ENCODE peak calls at places on chromosomes 6 and 20, in ten cellular contexts. One of them, this sample, is unnamed.

GRCh38 chr20:4925842-4926530 is 75.3 kb downstream of the SLC23A2 start:
- DNase-seq in A673: peak; percentile 62
- DNase-seq in heart right ventricle: peak; percentile 78
- DNase-seq in epithelial cell of esophagus: peak; percentile 85
- DNase-seq in colonic mucosa: peak; percentile 72
- DNase-seq in astrocyte of the spinal cord: peak; percentile 89
- DNase-seq in GM12865: no peak
- DNase-seq in cardiac muscle cell: no peak
- DNase-seq in psoas muscle: peak; percentile 64
- DNase-seq in cardiac fibroblast: peak; percentile 87
- DNase-seq in this sample: peak; percentile 93

GRCh38 chr6:15058200-15059070 is 187.4 kb upstream of the JARID2 start:
- DNase-seq in epithelial cell of esophagus: no peak
- DNase-seq in A673: no peak
- DNase-seq in cardiac muscle cell: no peak
- DNase-seq in cardiac fibroblast: no peak
- DNase-seq in heart right ventricle: no peak
- DNase-seq in psoas muscle: no peak
- DNase-seq in colonic mucosa: no peak
- DNase-seq in GM12865: no peak
- DNase-seq in astrocyte of the spinal cord: no peak
- DNase-seq in this sample: no peak

GRCh38 chr6:52566201-52566600 is 10.7 kb downstream of the TRAM2 start:
- DNase-seq in colonic mucosa: no peak
- DNase-seq in heart right ventricle: no peak
- DNase-seq in cardiac fibroblast: no peak
- DNase-seq in psoas muscle: no peak
- DNase-seq in GM12865: peak; percentile 82
- DNase-seq in cardiac muscle cell: no peak
- DNase-seq in astrocyte of the spinal cord: no peak
- DNase-seq in A673: no peak
- DNase-seq in epithelial cell of esophagus: no peak
- DNase-seq in this sample: no peak

GRCh38 chr20:50321797-50322480 is 131.3 kb downstream of the CEBPB start:
- DNase-seq in cardiac fibroblast: peak; percentile 54
- DNase-seq in psoas muscle: no peak
- DNase-seq in astrocyte of the spinal cord: peak; percentile 69
- DNase-seq in cardiac muscle cell: no peak
- DNase-seq in heart right ventricle: no peak
- DNase-seq in colonic mucosa: no peak
- DNase-seq in GM12865: no peak
- DNase-seq in epithelial cell of esophagus: peak; percentile 66
- DNase-seq in A673: no peak
- DNase-seq in this sample: peak; percentile 50

GRCh38 chr20:46089076-46089337 is 755 bp downstream of the NCOA5 start:
- DNase-seq in epithelial cell of esophagus: no peak
- DNase-seq in astrocyte of the spinal cord: no peak
- DNase-seq in A673: no peak
- DNase-seq in colonic mucosa: no peak
- DNase-seq in heart right ventricle: no peak
- DNase-seq in GM12865: no peak
- DNase-seq in psoas muscle: no peak
- DNase-seq in cardiac fibroblast: no peak
- DNase-seq in cardiac muscle cell: peak; percentile 74
- DNase-seq in this sample: no peak

GRCh38 chr20:19757487-19757972 is 528 bp upstream of the RIN2 start:
- DNase-seq in cardiac muscle cell: peak; percentile 86
- DNase-seq in astrocyte of the spinal cord: peak; percentile 66
- DNase-seq in heart right ventricle: peak; percentile 90
- DNase-seq in colonic mucosa: peak; percentile 94
- DNase-seq in psoas muscle: peak; percentile 88
- DNase-seq in epithelial cell of esophagus: peak; percentile 63
- DNase-seq in cardiac fibroblast: peak; percentile 69
- DNase-seq in GM12865: no peak
- DNase-seq in A673: no peak
- DNase-seq in this sample: peak; percentile 79

GRCh38 chr6:138999949-139000725 is 12.1 kb upstream of the REPS1 start:
- DNase-seq in colonic mucosa: no peak
- DNase-seq in psoas muscle: no peak
- DNase-seq in heart right ventricle: no peak
- DNase-seq in cardiac muscle cell: no peak
- DNase-seq in A673: no peak
- DNase-seq in cardiac fibroblast: peak; percentile 27
- DNase-seq in epithelial cell of esophagus: peak; percentile 18
- DNase-seq in astrocyte of the spinal cord: no peak
- DNase-seq in GM12865: no peak
- DNase-seq in this sample: no peak

GRCh38 chr6:7587631-7588100 is 2.3 kb upstream of the SNRNP48 start:
- DNase-seq in astrocyte of the spinal cord: peak; percentile 37
- DNase-seq in cardiac fibroblast: peak; percentile 38
- DNase-seq in colonic mucosa: peak; percentile 68
- DNase-seq in cardiac muscle cell: no peak
- DNase-seq in A673: no peak
- DNase-seq in psoas muscle: no peak
- DNase-seq in heart right ventricle: no peak
- DNase-seq in epithelial cell of esophagus: peak; percentile 82
- DNase-seq in GM12865: no peak
- DNase-seq in this sample: peak; percentile 14

GRCh38 chr20:37935435-37935834 is 32.5 kb downstream of the VSTM2L start:
- DNase-seq in psoas muscle: no peak
- DNase-seq in cardiac muscle cell: no peak
- DNase-seq in epithelial cell of esophagus: no peak
- DNase-seq in colonic mucosa: no peak
- DNase-seq in cardiac fibroblast: peak; percentile 43
- DNase-seq in astrocyte of the spinal cord: no peak
- DNase-seq in A673: no peak
- DNase-seq in heart right ventricle: no peak
- DNase-seq in GM12865: no peak
- DNase-seq in this sample: no peak

GRCh38 chr6:77620290-77620882 is 32.5 kb upstream of the MEI4 start:
- DNase-seq in heart right ventricle: no peak
- DNase-seq in cardiac muscle cell: peak; percentile 28
- DNase-seq in psoas muscle: no peak
- DNase-seq in cardiac fibroblast: peak; percentile 16
- DNase-seq in astrocyte of the spinal cord: peak; percentile 7
- DNase-seq in colonic mucosa: peak; percentile 17
- DNase-seq in A673: peak; percentile 7
- DNase-seq in GM12865: peak; percentile 34
- DNase-seq in epithelial cell of esophagus: peak; percentile 53
- DNase-seq in this sample: no peak
- TF ChIP-seq CTCF in heart right ventricle: no peak
- TF ChIP-seq CTCF in cardiac muscle cell: peak; percentile 22
- TF ChIP-seq CTCF in psoas muscle: no peak
- TF ChIP-seq CTCF in cardiac fibroblast: peak; percentile 51
- TF ChIP-seq CTCF in astrocyte of the spinal cord: peak; percentile 50
- TF ChIP-seq CTCF in colonic mucosa: peak; percentile 49
- TF ChIP-seq CTCF in A673: peak; percentile 63
- TF ChIP-seq CTCF in GM12865: peak; percentile 49
- TF ChIP-seq CTCF in epithelial cell of esophagus: peak; percentile 74
- TF ChIP-seq CTCF in this sample: no peak

DNA sequence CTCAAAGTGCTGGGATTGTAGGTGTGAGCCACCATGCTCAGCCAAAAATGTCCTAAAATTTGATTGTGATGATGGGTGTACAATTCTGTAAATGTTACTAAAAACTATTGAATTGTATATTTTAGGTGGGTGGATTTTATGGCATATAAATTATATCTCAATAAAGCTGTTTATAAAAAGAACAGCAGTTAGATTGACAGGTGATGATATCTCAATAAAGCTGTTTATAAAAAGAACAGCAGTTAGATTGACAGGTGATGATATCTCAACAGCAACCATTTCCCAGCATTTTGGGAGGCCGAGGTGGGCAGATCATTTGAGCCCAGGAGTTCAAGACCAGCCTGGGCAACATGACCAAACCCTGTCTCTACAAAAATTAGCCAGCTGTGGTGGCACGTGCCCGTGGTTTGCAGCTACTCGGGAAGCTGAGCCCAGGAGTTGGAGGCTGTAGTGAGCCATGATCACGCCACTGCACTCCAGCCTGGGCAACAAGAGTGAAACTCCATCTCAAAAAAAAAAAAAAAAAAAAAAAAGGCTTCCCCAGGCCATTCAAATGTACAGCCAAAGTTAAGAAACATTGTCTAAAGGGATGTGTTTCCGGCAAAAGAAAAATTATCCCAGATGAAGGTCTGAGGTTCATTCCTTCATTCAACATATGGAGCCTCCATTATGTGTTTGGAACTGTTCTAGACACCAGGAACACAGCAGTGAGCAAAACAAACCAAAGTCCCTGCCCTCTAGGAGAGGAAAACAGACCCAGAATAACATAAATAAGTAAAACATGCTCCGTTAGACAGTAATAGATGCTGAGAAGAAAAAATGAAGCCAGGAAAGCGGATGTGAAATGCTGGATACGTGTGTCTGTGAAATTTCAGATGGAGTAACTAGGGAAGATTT is 1.7 kb upstream of the RBCK1 start:
- DNase-seq in epithelial cell of esophagus: no peak
- DNase-seq in astrocyte of the spinal cord: no peak
- DNase-seq in GM12865: no peak
- DNase-seq in heart right ventricle: no peak
- DNase-seq in cardiac fibroblast: no peak
- DNase-seq in psoas muscle: no peak
- DNase-seq in cardiac muscle cell: no peak
- DNase-seq in colonic mucosa: no peak
- DNase-seq in A673: no peak
- DNase-seq in this sample: no peak
- H3K4me3 ChIP-seq in epithelial cell of esophagus: no peak overlapping the region
- H3K4me3 ChIP-seq in astrocyte of the spinal cord: no peak overlapping the region
- H3K4me3 ChIP-seq in GM12865: no peak overlapping the region
- H3K4me3 ChIP-seq in heart right ventricle: no peak overlapping the region
- H3K4me3 ChIP-seq in cardiac fibroblast: no peak overlapping the region
- H3K4me3 ChIP-seq in psoas muscle: no peak overlapping the region
- H3K4me3 ChIP-seq in cardiac muscle cell: no peak overlapping the region
- H3K4me3 ChIP-seq in colonic mucosa: peak overlapping the region; percentile 36
- H3K4me3 ChIP-seq in A673: peak overlapping the region; percentile 100
- H3K4me3 ChIP-seq in this sample: no peak overlapping the region

GRCh38 chr6:148507774-148508173 is 165.1 kb downstream of the SASH1 start:
- DNase-seq in A673: peak; percentile 30
- DNase-seq in epithelial cell of esophagus: no peak
- DNase-seq in cardiac fibroblast: peak; percentile 68
- DNase-seq in colonic mucosa: no peak
- DNase-seq in heart right ventricle: no peak
- DNase-seq in psoas muscle: peak; percentile 44
- DNase-seq in astrocyte of the spinal cord: peak; percentile 59
- DNase-seq in cardiac muscle cell: no peak
- DNase-seq in GM12865: no peak
- DNase-seq in this sample: peak; percentile 54

GRCh38 chr6:148513145-148514071 is 170.8 kb downstream of the SASH1 start:
- DNase-seq in astrocyte of the spinal cord: no peak
- DNase-seq in A673: no peak
- DNase-seq in cardiac fibroblast: peak; percentile 58
- DNase-seq in heart right ventricle: peak; percentile 62
- DNase-seq in psoas muscle: peak; percentile 40
- DNase-seq in cardiac muscle cell: no peak
- DNase-seq in colonic mucosa: no peak
- DNase-seq in GM12865: no peak
- DNase-seq in epithelial cell of esophagus: no peak
- DNase-seq in this sample: peak; percentile 85

GRCh38 chr6:148509789-148510581 is 167.3 kb downstream of the SASH1 start:
- DNase-seq in A673: peak; percentile 92
- DNase-seq in astrocyte of the spinal cord: peak; percentile 98
- DNase-seq in cardiac muscle cell: no peak
- DNase-seq in cardiac fibroblast: peak; percentile 99
- DNase-seq in GM12865: peak; percentile 14
- DNase-seq in psoas muscle: peak; percentile 71
- DNase-seq in colonic mucosa: peak; percentile 45
- DNase-seq in heart right ventricle: peak; percentile 60
- DNase-seq in epithelial cell of esophagus: peak; percentile 68
- DNase-seq in this sample: peak; percentile 98

GRCh38 chr6:148509152-148509571 is 166.5 kb downstream of the SASH1 start:
- DNase-seq in GM12865: no peak
- DNase-seq in colonic mucosa: no peak
- DNase-seq in cardiac muscle cell: no peak
- DNase-seq in cardiac fibroblast: peak; percentile 77
- DNase-seq in epithelial cell of esophagus: no peak
- DNase-seq in A673: peak; percentile 36
- DNase-seq in heart right ventricle: no peak
- DNase-seq in psoas muscle: no peak
- DNase-seq in astrocyte of the spinal cord: peak; percentile 69
- DNase-seq in this sample: peak; percentile 76

DNA sequence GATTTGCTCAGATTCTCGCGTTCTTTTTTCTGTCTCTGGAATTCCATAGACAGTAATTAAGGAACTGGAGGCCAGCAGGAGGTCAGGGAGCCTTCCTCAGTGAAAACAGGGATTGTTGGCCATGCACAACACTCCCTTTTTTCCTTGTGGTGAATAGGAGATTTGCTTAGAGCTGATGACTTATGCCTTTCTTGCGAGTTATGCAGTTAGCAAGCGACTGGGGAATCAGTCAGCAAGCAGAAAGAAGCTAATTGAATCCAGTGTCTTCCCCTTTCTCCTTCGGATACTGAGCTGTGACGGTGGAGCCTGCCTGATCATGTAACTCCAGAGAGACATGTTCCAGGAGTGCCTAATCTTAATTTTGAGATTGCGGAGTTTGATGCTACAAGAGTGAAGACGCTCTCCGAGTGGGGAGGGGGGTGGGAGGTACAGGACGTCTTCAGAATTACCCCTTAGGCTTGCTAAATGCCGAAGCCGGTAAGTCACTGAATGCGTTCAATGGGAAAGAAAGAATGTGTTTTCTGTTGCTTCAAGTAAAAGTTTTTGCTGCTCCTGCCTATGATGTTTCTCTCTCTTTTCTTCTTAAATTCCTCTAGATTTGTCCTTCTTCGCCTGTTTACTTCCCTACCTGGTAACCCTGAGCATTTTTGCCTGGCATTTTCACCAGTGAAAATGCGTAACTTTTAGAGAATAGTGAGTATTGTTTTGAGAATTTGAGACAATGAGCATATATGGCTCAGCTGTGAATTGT is 165.9 kb downstream of the SASH1 start:
- DNase-seq in A673: peak; percentile 54
- DNase-seq in psoas muscle: no peak
- DNase-seq in GM12865: no peak
- DNase-seq in epithelial cell of esophagus: peak; percentile 49
- DNase-seq in cardiac muscle cell: no peak
- DNase-seq in heart right ventricle: no peak
- DNase-seq in astrocyte of the spinal cord: peak; percentile 81
- DNase-seq in colonic mucosa: no peak
- DNase-seq in cardiac fibroblast: peak; percentile 79
- DNase-seq in this sample: peak; percentile 81
- TF ChIP-seq CTCF in A673: no peak
- TF ChIP-seq CTCF in psoas muscle: no peak
- TF ChIP-seq CTCF in GM12865: no peak
- TF ChIP-seq CTCF in epithelial cell of esophagus: no peak
- TF ChIP-seq CTCF in cardiac muscle cell: no peak
- TF ChIP-seq CTCF in heart right ventricle: no peak
- TF ChIP-seq CTCF in astrocyte of the spinal cord: no peak
- TF ChIP-seq CTCF in colonic mucosa: no peak
- TF ChIP-seq CTCF in cardiac fibroblast: no peak
- TF ChIP-seq CTCF in this sample: peak; percentile 35

DNA sequence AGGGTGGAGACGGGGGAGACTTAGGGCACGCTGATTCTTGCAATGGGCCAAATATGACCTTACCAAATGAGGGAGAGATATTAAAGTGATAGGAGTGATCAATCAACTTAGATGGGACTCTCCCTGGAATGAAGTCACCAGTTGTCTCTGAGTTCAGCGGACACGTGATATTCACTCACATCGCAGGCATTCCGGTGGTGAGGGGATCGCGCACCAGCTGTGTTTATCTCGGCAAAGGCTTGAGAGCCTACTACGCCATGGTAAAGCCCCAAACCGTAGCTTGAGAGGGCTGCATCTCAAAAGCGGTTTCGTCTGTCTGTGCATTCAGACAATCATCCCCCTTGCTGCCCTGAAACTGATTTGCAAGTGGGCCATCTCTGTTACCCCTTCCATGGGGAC is 5.5 kb downstream of the BMP7 start:
- DNase-seq in A673: no peak
- DNase-seq in psoas muscle: no peak
- DNase-seq in heart right ventricle: no peak
- DNase-seq in GM12865: no peak
- DNase-seq in colonic mucosa: no peak
- DNase-seq in epithelial cell of esophagus: no peak
- DNase-seq in cardiac fibroblast: no peak
- DNase-seq in astrocyte of the spinal cord: no peak
- DNase-seq in cardiac muscle cell: peak; percentile 63
- DNase-seq in this sample: no peak
- H3K4me3 ChIP-seq in A673: no peak overlapping the region
- H3K4me3 ChIP-seq in psoas muscle: no peak overlapping the region
- H3K4me3 ChIP-seq in heart right ventricle: no peak overlapping the region
- H3K4me3 ChIP-seq in GM12865: no peak overlapping the region
- H3K4me3 ChIP-seq in colonic mucosa: no peak overlapping the region
- H3K4me3 ChIP-seq in epithelial cell of esophagus: no peak overlapping the region
- H3K4me3 ChIP-seq in cardiac fibroblast: no peak overlapping the region
- H3K4me3 ChIP-seq in astrocyte of the spinal cord: no peak overlapping the region
- H3K4me3 ChIP-seq in cardiac muscle cell: peak overlapping the region; percentile 55
- H3K4me3 ChIP-seq in this sample: no peak overlapping the region

This sample was measured in fibroblast of the aortic adventitia.